ENCODE peak calls at places on chromosome 18, in seven cellular contexts. R, Z, I, F, S, M and H are unnamed samples.

GRCh38 chr18:57768557-57769326 is 34.4 kb downstream of the ATP8B1 start:
- DNase-seq in M (peak), S (no peak), Z (no peak), R (no peak), F (no peak), I (no peak), H (no peak)

GRCh38 chr18:159037-159652 is 788 bp downstream of the USP14 start:
- DNase-seq in M (peak), I (peak), R (no peak), F (no peak), S (no peak), Z (no peak), H (peak)

GRCh38 chr18:58117685-58118403 is 73.8 kb downstream of the NEDD4L start:
- DNase-seq in M (peak), S (no peak), R (no peak), F (peak), Z (no peak), I (no peak), H (no peak)

GRCh38 chr18:73681912-73682311 is 465.7 kb downstream of the FBXO15 start:
- DNase-seq in R (no peak), I (no peak), Z (no peak), F (no peak), M (no peak), S (no peak), H (no peak)

GRCh38 chr18:24631238-24632025 is 171.0 kb downstream of the HRH4 start:
- DNase-seq in F (no peak), R (peak), S (no peak), Z (no peak), M (no peak), I (no peak), H (no peak)

GRCh38 chr18:80037869-80038630 is 3.8 kb downstream of the RBFA start:
- DNase-seq in M (no peak), I (no peak), S (no peak), Z (no peak), F (no peak), R (no peak), H (no peak)

GRCh38 chr18:38751897-38752296 is 1186.3 kb upstream of the CELF4 start:
- DNase-seq in R (no peak), I (no peak), S (no peak), Z (no peak), M (no peak), F (no peak), H (no peak)

GRCh38 chr18:23578891-23579653 is 7.2 kb downstream of the NPC1 start:
- DNase-seq in S (no peak), Z (no peak), M (no peak), I (no peak), F (no peak), R (no peak), H (no peak)

GRCh38 chr18:37249895-37250618 is 315.5 kb downstream of the CELF4 start:
- DNase-seq in F (no peak), S (no peak), I (no peak), R (no peak), Z (no peak), M (no peak), H (no peak)

GRCh38 chr18:35049111-35050003 is 8.1 kb downstream of the MAPRE2 start:
- DNase-seq in M (no peak), Z (no peak), I (no peak), S (no peak), R (no peak), F (no peak), H (no peak)

GRCh38 chr18:58400337-58400885 is 228.5 kb downstream of the ALPK2 start:
- DNase-seq in S (no peak), R (no peak), F (no peak), Z (no peak), M (no peak), I (no peak), H (no peak)

GRCh38 chr18:23689031-23689615 is at the start of gene LAMA3:
- DNase-seq in M (peak), F (no peak), I (peak), Z (peak), R (peak), S (no peak), H (peak)

GRCh38 chr18:23515911-23516546 is 12.7 kb downstream of the RMC1 start:
- DNase-seq in M (peak), I (peak), Z (no peak), S (peak), R (peak), F (peak), H (peak)

GRCh38 chr18:39636931-39637330 is 2071.3 kb upstream of the CELF4 start:
- DNase-seq in I (no peak), S (no peak), F (no peak), Z (no peak), M (no peak), R (no peak), H (no peak)

GRCh38 chr18:51137891-51138290 is 59.6 kb downstream of the MEX3C start:
- DNase-seq in M (no peak), F (no peak), S (no peak), I (no peak), R (no peak), Z (no peak), H (no peak)

GRCh38 chr18:24189007-24189528 is 50.2 kb downstream of the CABYR start:
- DNase-seq in S (no peak), Z (no peak), F (no peak), R (no peak), I (peak), M (no peak), H (peak)

GRCh38 chr18:77000527-77000926 is 132.1 kb downstream of the MBP start:
- DNase-seq in S (no peak), Z (no peak), I (peak), M (peak), F (no peak), R (no peak), H (peak)

GRCh38 chr18:74861154-74861553 is 263.5 kb downstream of the ZNF407 start:
- DNase-seq in M (peak), R (no peak), Z (no peak), S (no peak), I (no peak), F (no peak), H (no peak)

GRCh38 chr18:39345321-39345720 is 1779.7 kb upstream of the CELF4 start:
- DNase-seq in Z (no peak), R (no peak), S (no peak), F (no peak), I (no peak), M (no peak), H (no peak)

GRCh38 chr18:37107748-37108522 is 279.0 kb downstream of the KIAA1328 start:
- DNase-seq in R (no peak), M (no peak), S (no peak), Z (no peak), F (no peak), I (no peak), H (no peak)

GRCh38 chr18:71221405-71221804 is 932.6 kb downstream of the SOCS6 start:
- DNase-seq in Z (no peak), S (no peak), I (no peak), R (no peak), F (no peak), M (no peak), H (no peak)

GRCh38 chr18:51077217-51077616 is 47.2 kb downstream of the SMAD4 start:
- DNase-seq in Z (no peak), R (no peak), M (no peak), I (no peak), S (no peak), F (no peak), H (no peak)

GRCh38 chr18:73975266-73975665 is 172.4 kb downstream of the FBXO15 start:
- DNase-seq in I (no peak), F (peak), S (no peak), M (no peak), Z (no peak), R (no peak), H (no peak)

GRCh38 chr18:58863539-58864145 is 1.0 kb upstream of the ZNF532 start:
- DNase-seq in Z (no peak), S (peak), M (peak), F (no peak), R (peak), I (peak), H (peak)

GRCh38 chr18:76971149-76971548 is 148.8 kb downstream of the ZNF236 start:
- DNase-seq in Z (no peak), M (no peak), I (no peak), R (no peak), S (no peak), F (no peak), H (no peak)

GRCh38 chr18:2536493-2536892 is 34.8 kb downstream of the METTL4 start:
- DNase-seq in M (no peak), Z (no peak), I (no peak), R (no peak), F (no peak), S (no peak), H (no peak)

GRCh38 chr18:25423267-25423666 is 71.3 kb upstream of the ZNF521 start:
- DNase-seq in Z (no peak), S (no peak), M (no peak), F (no peak), I (no peak), R (no peak), H (no peak)

GRCh38 chr18:23967321-23968089 is 47.0 kb upstream of the TTC39C start:
- DNase-seq in Z (no peak), S (peak), M (no peak), I (no peak), R (no peak), F (no peak), H (no peak)

GRCh38 chr18:70469916-70470315 is 181.1 kb downstream of the SOCS6 start:
- DNase-seq in Z (no peak), M (no peak), F (no peak), R (no peak), S (no peak), I (no peak), H (no peak)

GRCh38 chr18:77111449-77112160 is 21.0 kb downstream of the MBP start:
- DNase-seq in S (no peak), Z (peak), M (no peak), F (peak), R (no peak), I (no peak), H (no peak)

GRCh38 chr18:51278045-51278649 is 80.7 kb upstream of the MEX3C start:
- DNase-seq in I (peak), F (no peak), S (no peak), Z (no peak), M (no peak), R (no peak), H (peak)

GRCh38 chr18:6132751-6133368 is 237.5 kb upstream of the TMEM200C start:
- DNase-seq in R (peak), Z (no peak), F (no peak), S (no peak), I (no peak), M (no peak), H (no peak)

GRCh38 chr18:51128533-51128932 is 68.9 kb downstream of the MEX3C start:
- DNase-seq in M (no peak), R (no peak), I (no peak), Z (no peak), F (peak), S (no peak), H (no peak)

GRCh38 chr18:79806976-79807841 is 9.5 kb downstream of the KCNG2 start:
- DNase-seq in M (no peak), I (no peak), Z (no peak), F (no peak), R (no peak), S (no peak), H (no peak)

GRCh38 chr18:13266208-13267100 is 47.9 kb downstream of the LDLRAD4 start:
- DNase-seq in Z (no peak), F (peak), I (no peak), R (peak), M (no peak), S (no peak), H (no peak)

GRCh38 chr18:36187138-36187825 is at the start of gene MOCOS:
- DNase-seq in Z (peak), S (peak), F (peak), M (peak), I (peak), R (peak), H (peak)

GRCh38 chr18:42641996-42642395 is 473.5 kb downstream of the RIT2 start:
- DNase-seq in S (no peak), Z (no peak), R (no peak), I (no peak), M (no peak), F (no peak), H (no peak)

GRCh38 chr18:37636831-37637230 is 71.2 kb upstream of the CELF4 start:
- DNase-seq in S (no peak), M (no peak), F (no peak), I (no peak), R (no peak), Z (no peak), H (no peak)

GRCh38 chr18:60684843-60685513 is 312.4 kb upstream of the MC4R start:
- DNase-seq in M (peak), F (no peak), Z (no peak), S (no peak), R (no peak), I (no peak), H (no peak)
- TF ChIP-seq CTCF in M (peak), F (peak), Z (peak), S (no peak), R (peak), I (peak), H (peak)

GRCh38 chr18:45687617-45688016 is 36.4 kb upstream of the SLC14A1 start:
- DNase-seq in S (peak), I (peak), R (no peak), Z (peak), M (no peak), F (no peak), H (peak)

GRCh38 chr18:45686892-45687611 is 36.9 kb upstream of the SLC14A1 start:
- DNase-seq in I (peak), S (peak), M (no peak), F (no peak), R (no peak), Z (peak), H (peak)

GRCh38 chr18:45689386-45689785 is 34.6 kb upstream of the SLC14A1 start:
- DNase-seq in S (no peak), F (no peak), M (no peak), Z (peak), R (no peak), I (no peak), H (no peak)

GRCh38 chr18:45688113-45688512 is 35.9 kb upstream of the SLC14A1 start:
- DNase-seq in M (no peak), R (no peak), I (no peak), S (no peak), F (no peak), Z (peak), H (no peak)

DNA sequence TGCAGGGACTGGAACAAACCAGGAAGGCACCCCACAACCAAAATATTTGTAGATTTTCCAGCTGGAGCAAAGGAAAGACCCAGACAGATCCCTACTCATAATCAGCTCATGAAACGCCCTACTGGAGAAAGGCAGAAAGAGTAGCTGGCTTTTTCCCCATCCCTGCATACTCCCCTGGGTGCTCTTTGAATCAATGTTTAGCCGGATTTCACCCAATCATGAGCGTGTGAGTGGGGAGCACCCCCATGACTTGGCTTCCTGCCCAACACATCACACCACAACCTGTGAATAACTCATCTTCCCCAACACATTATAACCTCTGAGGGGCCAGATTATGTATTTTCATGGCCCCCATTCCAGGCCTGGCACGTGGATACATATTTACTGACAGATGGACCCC is 35.1 kb upstream of the SLC14A1 start:
- DNase-seq in F (no peak), I (peak), M (no peak), S (no peak), Z (peak), R (no peak), H (no peak)
- TF ChIP-seq CTCF in F (no peak), I (no peak), M (no peak), S (no peak), Z (no peak), R (no peak), H (no peak)

GRCh38 chr18:9615280-9615797 is 980 bp upstream of the PPP4R1 start:
- DNase-seq in R (no peak), M (no peak), I (no peak), S (no peak), F (no peak), Z (no peak), H (no peak)

GRCh38 chr18:9612989-9613388 is 1.4 kb downstream of the PPP4R1 start:
- DNase-seq in I (no peak), R (no peak), M (peak), S (no peak), Z (no peak), F (no peak), H (peak)

GRCh38 chr18:9612215-9612830 is 2.0 kb downstream of the PPP4R1 start:
- DNase-seq in S (no peak), I (peak), M (peak), R (peak), Z (no peak), F (no peak), H (peak)

GRCh38 chr18:9614401-9615279 is at the start of gene PPP4R1:
- DNase-seq in F (peak), S (peak), R (peak), Z (peak), M (peak), I (peak), H (peak)

DNA sequence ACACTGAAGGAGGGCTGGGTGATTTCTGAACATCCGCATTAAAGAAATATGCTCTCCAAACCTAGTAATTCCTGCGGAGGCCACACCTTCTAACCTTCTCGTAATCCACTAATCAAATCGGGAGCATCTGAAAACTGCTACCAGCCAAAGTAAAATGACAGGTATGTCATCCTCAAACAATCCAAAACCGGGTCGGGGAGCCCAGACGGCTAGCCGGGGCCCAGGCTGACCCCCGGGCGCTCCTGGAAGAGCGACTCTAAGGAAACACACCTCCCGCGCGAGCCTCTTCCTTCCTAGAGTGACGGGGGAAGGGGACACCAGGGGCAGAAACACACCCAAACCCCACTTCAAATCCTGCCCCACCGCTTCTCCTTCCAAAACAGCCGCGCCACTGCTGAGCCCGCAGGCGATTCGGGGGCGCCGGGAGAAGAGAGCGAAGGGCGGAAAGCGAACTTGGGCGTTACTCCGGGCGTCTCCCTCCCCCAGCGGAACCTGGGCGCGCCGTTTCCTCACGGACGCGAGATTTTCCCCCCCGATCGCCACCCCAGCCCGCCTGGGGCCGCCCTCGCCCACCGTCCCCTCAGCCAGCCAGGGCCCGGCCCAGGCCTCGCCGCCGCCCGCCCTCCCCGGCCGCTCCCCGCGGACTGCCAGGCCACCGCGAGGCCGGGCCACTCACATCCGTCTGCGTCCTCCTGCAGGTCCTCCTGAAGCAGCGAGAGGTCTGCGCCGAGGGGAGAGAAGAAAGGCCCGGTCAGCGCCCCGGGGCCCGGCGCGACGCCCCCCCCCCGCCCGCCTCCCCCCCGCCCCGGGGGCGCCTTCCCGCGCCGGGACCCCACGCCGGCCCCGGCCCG is 584 bp downstream of the PPP4R1 start:
- DNase-seq in Z (peak), M (peak), S (peak), I (peak), F (peak), R (peak), H (peak)
- TF ChIP-seq CTCF in Z (no peak), M (no peak), S (no peak), I (no peak), F (no peak), R (no peak), H (peak)

GRCh38 chr18:49162226-49162848 is 211.6 kb upstream of the SMAD7 start:
- DNase-seq in M (no peak), Z (no peak), S (no peak), I (peak), R (no peak), F (no peak), H (no peak)
- TF ChIP-seq CTCF in M (no peak), Z (no peak), S (no peak), I (no peak), R (peak), F (peak), H (peak)

GRCh38 chr18:47912794-47913594 is 17.5 kb downstream of the SMAD2 start:
- DNase-seq in Z (no peak), F (no peak), R (no peak), S (no peak), I (no peak), M (no peak), H (no peak)
- TF ChIP-seq CTCF in Z (no peak), F (no peak), R (no peak), S (no peak), I (no peak), M (no peak), H (no peak)

DNA sequence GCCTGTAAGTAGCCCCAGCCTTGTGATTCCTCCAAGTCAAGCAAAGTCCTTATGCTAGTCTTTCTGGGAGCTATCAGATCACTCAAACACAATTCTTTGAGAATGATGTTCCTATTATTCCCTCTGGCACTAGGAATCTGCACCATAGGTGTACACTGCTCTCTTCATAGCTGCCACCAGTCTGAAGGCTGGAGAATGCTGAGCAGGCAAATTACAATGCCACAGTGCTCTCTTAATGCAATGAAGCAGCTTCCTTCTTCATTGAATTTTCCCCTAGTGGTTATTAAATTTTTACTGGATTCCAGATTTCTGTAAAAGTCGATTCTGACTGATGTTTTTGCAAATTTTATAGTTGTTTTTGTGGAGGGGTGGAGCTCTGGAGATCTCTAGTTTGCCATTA is 84.8 kb downstream of the CCDC178 start:
- DNase-seq in R (no peak), S (no peak), F (no peak), Z (no peak), I (no peak), M (no peak), H (no peak)
- TF ChIP-seq CTCF in R (no peak), S (no peak), F (no peak), Z (no peak), I (no peak), M (no peak), H (no peak)